ENCODE peak calls at places on chromosome X, in four cellular contexts. One of them, this sample, is unnamed. For H3K36me3, the result is how much of the 10 kb centered on the place peaks cover.

GRCh38 chrX:23732704-23733103 is 10.4 kb downstream of the ACOT9 start:
- DNase-seq in PC-3: no peak
- DNase-seq in uterus: no peak
- DNase-seq in cardiac muscle cell: no peak
- DNase-seq in this sample: no peak

GRCh38 chrX:38375888-38376287 is 23.5 kb downstream of the OTC start:
- DNase-seq in cardiac muscle cell: peak
- DNase-seq in uterus: no peak
- DNase-seq in PC-3: peak
- DNase-seq in this sample: no peak

GRCh38 chrX:16476692-16477091 is 173.3 kb upstream of the S100G start:
- DNase-seq in uterus: no peak
- DNase-seq in PC-3: peak
- DNase-seq in cardiac muscle cell: no peak
- DNase-seq in this sample: no peak

GRCh38 chrX:103399744-103400143 is 23.4 kb downstream of the BEX3 start:
- DNase-seq in PC-3: peak
- DNase-seq in uterus: no peak
- DNase-seq in cardiac muscle cell: no peak
- DNase-seq in this sample: no peak

GRCh38 chrX:87813566-87813965 is 296.0 kb downstream of the KLHL4 start:
- DNase-seq in cardiac muscle cell: no peak
- DNase-seq in PC-3: peak
- DNase-seq in uterus: no peak
- DNase-seq in this sample: no peak

GRCh38 chrX:68912113-68912980 is 83.5 kb downstream of the EFNB1 start:
- DNase-seq in uterus: no peak
- DNase-seq in PC-3: no peak
- DNase-seq in cardiac muscle cell: peak
- DNase-seq in this sample: no peak

GRCh38 chrX:100829730-100830129 is 9.5 kb downstream of the CSTF2 start:
- DNase-seq in uterus: no peak
- DNase-seq in PC-3: peak
- DNase-seq in cardiac muscle cell: no peak
- DNase-seq in this sample: peak

GRCh38 chrX:22047470-22047869 is 15.3 kb downstream of the PHEX start:
- DNase-seq in PC-3: no peak
- DNase-seq in uterus: no peak
- DNase-seq in cardiac muscle cell: no peak
- DNase-seq in this sample: no peak

GRCh38 chrX:63809158-63809557 is 24.1 kb upstream of the ARHGEF9 start:
- DNase-seq in uterus: no peak
- DNase-seq in PC-3: no peak
- DNase-seq in cardiac muscle cell: no peak
- DNase-seq in this sample: no peak

GRCh38 chrX:39725928-39726619 is 371.7 kb downstream of the BCOR start:
- DNase-seq in PC-3: peak
- DNase-seq in cardiac muscle cell: no peak
- DNase-seq in uterus: peak
- DNase-seq in this sample: no peak

GRCh38 chrX:50798782-50799181 is 15.2 kb downstream of the SHROOM4 start:
- DNase-seq in uterus: no peak
- DNase-seq in cardiac muscle cell: no peak
- DNase-seq in PC-3: no peak
- DNase-seq in this sample: no peak

GRCh38 chrX:12814434-12814833 is 23.2 kb downstream of the PRPS2 start:
- DNase-seq in uterus: no peak
- DNase-seq in PC-3: peak
- DNase-seq in cardiac muscle cell: peak
- DNase-seq in this sample: peak

GRCh38 chrX:20609916-20610415 is 343.3 kb upstream of the RPS6KA3 start:
- DNase-seq in cardiac muscle cell: no peak
- DNase-seq in PC-3: no peak
- DNase-seq in uterus: no peak
- DNase-seq in this sample: no peak

GRCh38 chrX:109281478-109282275 is 200.2 kb downstream of the GUCY2F start:
- DNase-seq in cardiac muscle cell: peak
- DNase-seq in PC-3: no peak
- DNase-seq in uterus: no peak
- DNase-seq in this sample: no peak

GRCh38 chrX:130120321-130120731 is 10.0 kb upstream of the ELF4 start:
- DNase-seq in cardiac muscle cell: peak
- DNase-seq in uterus: no peak
- DNase-seq in PC-3: no peak
- DNase-seq in this sample: no peak

GRCh38 chrX:141857479-141857878 is 19.4 kb downstream of the MAGEC3 start:
- DNase-seq in PC-3: no peak
- DNase-seq in uterus: no peak
- DNase-seq in cardiac muscle cell: no peak
- DNase-seq in this sample: no peak

GRCh38 chrX:139202742-139203410 is 327.7 kb upstream of the F9 start:
- DNase-seq in PC-3: no peak
- DNase-seq in cardiac muscle cell: no peak
- DNase-seq in uterus: no peak
- DNase-seq in this sample: no peak
- H3K4me3 ChIP-seq in PC-3: peak
- H3K4me3 ChIP-seq in cardiac muscle cell: peak
- H3K4me3 ChIP-seq in uterus: no peak
- H3K4me3 ChIP-seq in this sample: no peak

GRCh38 chrX:41337140-41337539 is 3.2 kb downstream of the DDX3X start:
- DNase-seq in uterus: no peak
- DNase-seq in PC-3: peak
- DNase-seq in cardiac muscle cell: no peak
- DNase-seq in this sample: no peak
- H3K36me3 ChIP-seq in uterus: under half
- H3K36me3 ChIP-seq in PC-3: half or more
- H3K36me3 ChIP-seq in cardiac muscle cell: under half
- H3K36me3 ChIP-seq in this sample: under half

GRCh38 chrX:49242545-49243066 is 7.3 kb downstream of the CCDC22 start:
- DNase-seq in cardiac muscle cell: no peak
- DNase-seq in uterus: no peak
- DNase-seq in PC-3: peak
- DNase-seq in this sample: no peak
- H3K27ac ChIP-seq in cardiac muscle cell: no peak
- H3K27ac ChIP-seq in uterus: no peak
- H3K27ac ChIP-seq in PC-3: no peak
- H3K27ac ChIP-seq in this sample: no peak

GRCh38 chrX:70921709-70922352 is 9.1 kb downstream of the SLC7A3 start:
- DNase-seq in cardiac muscle cell: no peak
- DNase-seq in PC-3: no peak
- DNase-seq in uterus: no peak
- DNase-seq in this sample: no peak
- H3K4me3 ChIP-seq in cardiac muscle cell: no peak
- H3K4me3 ChIP-seq in PC-3: no peak
- H3K4me3 ChIP-seq in uterus: no peak
- H3K4me3 ChIP-seq in this sample: no peak

GRCh38 chrX:132068405-132068804 is 45.3 kb downstream of the STK26 start:
- DNase-seq in cardiac muscle cell: no peak
- DNase-seq in PC-3: peak
- DNase-seq in uterus: no peak
- DNase-seq in this sample: no peak

GRCh38 chrX:132071260-132071659 is 48.2 kb downstream of the STK26 start:
- DNase-seq in cardiac muscle cell: peak
- DNase-seq in uterus: no peak
- DNase-seq in PC-3: peak
- DNase-seq in this sample: no peak
- H3K36me3 ChIP-seq in cardiac muscle cell: half or more
- H3K36me3 ChIP-seq in uterus: under half
- H3K36me3 ChIP-seq in PC-3: under half
- H3K36me3 ChIP-seq in this sample: under half

DNA sequence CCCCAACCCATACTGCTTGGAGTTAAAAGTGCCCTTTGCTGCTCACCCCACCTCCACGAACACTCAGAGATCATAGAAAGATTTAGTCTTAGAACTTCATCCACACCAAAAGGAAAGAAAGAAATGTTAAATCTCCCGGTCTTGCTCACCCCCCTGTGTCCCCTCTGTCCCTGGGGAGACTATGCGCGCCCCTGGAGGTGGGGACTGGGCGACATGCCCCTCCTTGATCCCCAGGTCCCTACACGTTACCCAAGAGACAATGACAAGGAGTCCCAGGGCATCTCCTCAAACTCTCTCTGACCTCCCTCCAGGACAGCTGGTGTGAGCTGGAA is 612 bp downstream of the ITM2A start:
- DNase-seq in uterus: no peak
- DNase-seq in cardiac muscle cell: no peak
- DNase-seq in PC-3: no peak
- DNase-seq in this sample: no peak
- H3K27ac ChIP-seq in uterus: peak
- H3K27ac ChIP-seq in cardiac muscle cell: no peak
- H3K27ac ChIP-seq in PC-3: no peak
- H3K27ac ChIP-seq in this sample: peak

This sample was measured in CD4-positive, alpha-beta memory T cell.